ENCODE peak calls at places on chromosomes 11 and 22, in eight cellular contexts. B, A, R, Y, T, C, Q and M are unnamed samples.

GRCh38 chr22:19782533-19782932 is 22.0 kb downstream of the TBX1 start:
- DNase-seq in R (no peak), Q (no peak), Y (no peak), A (no peak), B (no peak), C (no peak), T (no peak), M (no peak)

GRCh38 chr22:39292561-39293074 is 26.8 kb downstream of the RPL3 start:
- DNase-seq in B (no peak), Y (no peak), C (peak), Q (peak), A (peak), R (peak), T (peak), M (no peak)

GRCh38 chr22:39525658-39525975 is 5.3 kb downstream of the ATF4 start:
- DNase-seq in A (no peak), B (no peak), Q (no peak), Y (no peak), T (no peak), C (no peak), R (no peak), M (no peak)

GRCh38 chr22:45832959-45833580 is 143.9 kb downstream of the WNT7B start:
- DNase-seq in R (no peak), Q (no peak), Y (no peak), A (no peak), B (no peak), C (no peak), T (no peak), M (no peak)

GRCh38 chr11:58796333-58797049 is 48.0 kb downstream of the GLYATL2 start:
- DNase-seq in R (no peak), Q (no peak), T (no peak), A (no peak), Y (no peak), C (no peak), B (no peak), M (no peak)

GRCh38 chr11:106234794-106235193 is 157.3 kb downstream of the AASDHPPT start:
- DNase-seq in T (no peak), Q (no peak), A (no peak), B (no peak), C (no peak), R (no peak), Y (no peak), M (no peak)

GRCh38 chr11:61773826-61774225 is 18.6 kb downstream of the TMEM258 start:
- DNase-seq in Q (no peak), Y (no peak), A (no peak), B (no peak), C (no peak), T (no peak), R (no peak), M (no peak)

GRCh38 chr22:17198188-17199130 is 20.8 kb downstream of the ADA2 start:
- DNase-seq in C (no peak), R (peak), Y (no peak), T (peak), B (no peak), Q (no peak), A (no peak), M (peak)

GRCh38 chr22:20660441-20661054 is 113.4 kb upstream of the SERPIND1 start:
- DNase-seq in C (no peak), Q (no peak), A (no peak), B (no peak), Y (no peak), T (no peak), R (no peak), M (no peak)

GRCh38 chr11:74932797-74933196 is 16.1 kb downstream of the XRRA1 start:
- DNase-seq in B (no peak), T (peak), Y (no peak), R (no peak), Q (peak), C (peak), A (no peak), M (no peak)

GRCh38 chr11:75351541-75352416 is at the start of gene ARRB1:
- DNase-seq in Q (peak), B (peak), R (peak), C (peak), T (peak), A (no peak), Y (peak), M (peak)

GRCh38 chr22:41092847-41093371 is 517 bp downstream of the EP300 start:
- DNase-seq in R (peak), B (no peak), C (peak), A (peak), Q (peak), Y (no peak), T (peak), M (peak)

GRCh38 chr11:12137005-12137690 is 26.8 kb downstream of the MICAL2 start:
- DNase-seq in B (no peak), Y (no peak), R (no peak), C (no peak), A (peak), T (no peak), Q (no peak), M (no peak)

GRCh38 chr11:47765086-47765485 is 2.1 kb downstream of the FNBP4 start:
- DNase-seq in B (no peak), T (peak), Q (no peak), R (no peak), A (no peak), C (no peak), Y (no peak), M (no peak)

GRCh38 chr11:65778431-65778900 is 2.3 kb downstream of the AP5B1 start:
- DNase-seq in R (no peak), B (no peak), Q (no peak), C (no peak), A (no peak), T (no peak), Y (no peak), M (no peak)

GRCh38 chr22:46108564-46109473 is 41.5 kb upstream of the PPARA start:
- DNase-seq in Q (peak), R (peak), A (no peak), C (peak), B (no peak), T (peak), Y (no peak), M (no peak)

GRCh38 chr22:36302439-36303114 is 49.6 kb downstream of the APOL1 start:
- DNase-seq in Q (no peak), B (no peak), A (no peak), C (no peak), T (no peak), R (no peak), Y (no peak), M (no peak)

GRCh38 chr11:104946907-104947306 is 21.5 kb downstream of the CASP4 start:
- DNase-seq in Y (no peak), C (peak), B (no peak), A (no peak), R (no peak), Q (peak), T (peak), M (no peak)

GRCh38 chr11:70372076-70372475 is 26.3 kb upstream of the CTTN start:
- DNase-seq in C (no peak), T (no peak), Q (no peak), Y (no peak), A (no peak), B (no peak), R (no peak), M (no peak)

GRCh38 chr11:44973634-44974401 is 23.1 kb upstream of the TP53I11 start:
- DNase-seq in T (no peak), R (no peak), A (peak), Y (no peak), Q (no peak), B (no peak), C (no peak), M (no peak)

GRCh38 chr11:6411594-6412031 is 7.3 kb downstream of the APBB1 start:
- DNase-seq in B (no peak), T (no peak), C (no peak), R (no peak), Y (no peak), Q (no peak), A (no peak), M (no peak)

GRCh38 chr11:33897761-33898403 is 6.0 kb upstream of the LMO2 start:
- DNase-seq in Y (no peak), A (no peak), B (no peak), C (no peak), T (no peak), R (no peak), Q (no peak), M (no peak)

GRCh38 chr11:68049509-68050370 is 10.9 kb downstream of the TCIRG1 start:
- DNase-seq in T (peak), R (no peak), B (no peak), Y (no peak), C (no peak), A (peak), Q (no peak), M (no peak)

GRCh38 chr11:128463386-128463829 is 124.0 kb downstream of the ETS1 start:
- DNase-seq in C (no peak), Q (peak), R (peak), T (peak), A (no peak), B (no peak), Y (no peak), M (no peak)

GRCh38 chr22:27206001-27206746 is 548.8 kb downstream of the MIAT start:
- DNase-seq in B (no peak), A (no peak), Y (no peak), T (peak), R (no peak), C (peak), Q (no peak), M (no peak)

GRCh38 chr22:31923166-31923565 is 21.2 kb upstream of the YWHAH start:
- DNase-seq in T (no peak), C (no peak), R (no peak), B (no peak), Q (no peak), A (no peak), Y (no peak), M (no peak)

GRCh38 chr22:37929390-37929789 is 23.3 kb downstream of the MICALL1 start:
- DNase-seq in Y (no peak), B (no peak), T (no peak), R (no peak), Q (no peak), A (no peak), C (no peak), M (no peak)

GRCh38 chr11:65316311-65316978 is 1.8 kb downstream of the CDC42EP2 start:
- DNase-seq in T (peak), A (no peak), R (peak), Q (peak), B (no peak), C (peak), Y (no peak), M (no peak)

GRCh38 chr22:48594757-48595510 is 1232.7 kb downstream of the BRD1 start:
- DNase-seq in R (no peak), B (no peak), Q (no peak), Y (no peak), T (no peak), C (no peak), A (no peak), M (no peak)

GRCh38 chr11:27055065-27055682 is 14.6 kb downstream of the BBOX1 start:
- DNase-seq in Y (no peak), R (no peak), B (no peak), Q (no peak), A (no peak), T (peak), C (no peak), M (no peak)

GRCh38 chr11:68441466-68442230 is 18.9 kb upstream of the PPP6R3 start:
- DNase-seq in Y (no peak), R (no peak), T (peak), C (no peak), B (no peak), A (peak), Q (no peak), M (no peak)

GRCh38 chr22:43014062-43014875 is 680 bp downstream of the PACSIN2 start:
- DNase-seq in C (no peak), T (no peak), A (peak), Q (peak), Y (no peak), B (peak), R (peak), M (no peak)

GRCh38 chr11:120244476-120244875 is 4.5 kb downstream of the POU2F3 start:
- DNase-seq in C (peak), Q (no peak), T (peak), R (no peak), A (no peak), Y (no peak), B (no peak), M (no peak)

GRCh38 chr22:38201371-38201717 is 450 bp upstream of the MAFF start:
- DNase-seq in C (no peak), R (no peak), Y (no peak), A (no peak), B (no peak), T (no peak), Q (no peak), M (no peak)

GRCh38 chr22:39457546-39458442 is 982 bp downstream of the MGAT3 start:
- DNase-seq in T (no peak), B (no peak), C (no peak), A (no peak), R (no peak), Q (no peak), Y (no peak), M (no peak)

GRCh38 chr11:47971501-47971900 is 8.9 kb upstream of the PTPRJ start:
- DNase-seq in Y (no peak), R (no peak), Q (no peak), B (no peak), T (no peak), C (no peak), A (no peak), M (peak)

GRCh38 chr11:26599421-26599820 is 27.4 kb upstream of the MUC15 start:
- DNase-seq in Q (peak), Y (no peak), T (peak), B (no peak), R (no peak), A (no peak), C (peak), M (no peak)

GRCh38 chr11:9160166-9160565 is 68.8 kb upstream of the SCUBE2 start:
- DNase-seq in T (peak), A (no peak), Q (no peak), C (no peak), B (no peak), Y (no peak), R (no peak), M (no peak)

GRCh38 chr11:69746780-69747742 is 28.1 kb downstream of the FGF4 start:
- DNase-seq in T (no peak), Y (no peak), Q (no peak), A (no peak), C (no peak), R (no peak), B (no peak), M (no peak)